ENCODE peak calls at places on chromosomes 7 and 10, in eight cellular contexts. J is SK-N-SH, B is sigmoid colon, Q is transverse colon, Y is stomach, I is breast epithelium, K is GM12878, W is HL-60. C is an unnamed sample.

GRCh38 chr10:87092861-87093460 is 1.7 kb downstream of the GLUD1 start:
- DNase-seq in J (no peak), I (no peak), K (peak), W (peak), Y (no peak), Q (peak), B (no peak), C (peak)

GRCh38 chr7:143292873-143293272 is 4.7 kb downstream of the CASP2 start:
- DNase-seq in Q (no peak), I (no peak), J (no peak), B (no peak), W (no peak), K (no peak), Y (no peak), C (no peak)

GRCh38 chr10:108411181-108411580 is 1246.7 kb upstream of the SORCS1 start:
- DNase-seq in Q (no peak), K (no peak), B (no peak), I (no peak), J (no peak), W (peak), Y (no peak), C (no peak)

GRCh38 chr10:32419615-32420014 is 26.3 kb upstream of the CCDC7 start:
- DNase-seq in Q (no peak), B (no peak), J (no peak), K (no peak), W (no peak), Y (no peak), I (no peak), C (no peak)

GRCh38 chr7:151520419-151521229 is 929 bp upstream of the RHEB start:
- DNase-seq in Y (peak), J (peak), Q (peak), K (no peak), W (no peak), I (peak), B (peak), C (no peak)

GRCh38 chr7:134671670-134672069 is 25.0 kb downstream of the BPGM start:
- DNase-seq in Q (no peak), K (no peak), W (no peak), J (no peak), I (no peak), B (no peak), Y (no peak), C (no peak)

GRCh38 chr7:16200591-16200990 is 220.7 kb downstream of the CRPPA start:
- DNase-seq in B (no peak), K (no peak), W (no peak), I (no peak), J (no peak), Q (no peak), Y (no peak), C (no peak)

GRCh38 chr10:17238445-17239275 is 10.6 kb downstream of the VIM start:
- DNase-seq in W (no peak), I (no peak), Q (no peak), J (no peak), K (no peak), Y (no peak), B (no peak), C (peak)

GRCh38 chr7:116284390-116284789 is 74.1 kb downstream of the TES start:
- DNase-seq in B (no peak), W (no peak), K (no peak), I (no peak), Q (no peak), Y (no peak), J (no peak), C (no peak)

GRCh38 chr7:45446195-45446944 is 127.8 kb upstream of the ADCY1 start:
- DNase-seq in I (no peak), Y (no peak), W (no peak), B (no peak), Q (no peak), K (peak), J (no peak), C (no peak)

GRCh38 chr10:3282341-3282740 is 109.8 kb upstream of the PITRM1 start:
- DNase-seq in Q (no peak), K (no peak), I (no peak), J (no peak), W (no peak), Y (no peak), B (no peak), C (peak)

GRCh38 chr10:86334515-86335085 is 32.0 kb downstream of the GRID1 start:
- DNase-seq in I (no peak), Q (no peak), B (peak), J (no peak), W (no peak), Y (no peak), K (no peak), C (no peak)

GRCh38 chr7:641269-641671 is 85.2 kb upstream of the DNAAF5 start:
- DNase-seq in B (no peak), Q (no peak), K (no peak), Y (no peak), W (no peak), J (no peak), I (no peak), C (no peak)

GRCh38 chr10:980468-980867 is 7.8 kb upstream of the GTPBP4 start:
- DNase-seq in J (no peak), K (no peak), I (no peak), B (no peak), Q (no peak), Y (no peak), W (no peak), C (no peak)

GRCh38 chr10:84196941-84197340 is 2.6 kb downstream of the CDHR1 start:
- DNase-seq in Q (peak), I (no peak), B (peak), Y (no peak), J (no peak), K (no peak), W (no peak), C (no peak)

GRCh38 chr7:138890782-138891445 is 90.3 kb downstream of the KIAA1549 start:
- DNase-seq in B (no peak), I (peak), J (peak), Y (no peak), Q (no peak), W (no peak), K (no peak), C (no peak)

GRCh38 chr7:142954680-142955268 is 7.4 kb downstream of the KEL start:
- DNase-seq in I (no peak), W (peak), Q (no peak), B (no peak), Y (no peak), J (no peak), K (no peak), C (no peak)

DNA sequence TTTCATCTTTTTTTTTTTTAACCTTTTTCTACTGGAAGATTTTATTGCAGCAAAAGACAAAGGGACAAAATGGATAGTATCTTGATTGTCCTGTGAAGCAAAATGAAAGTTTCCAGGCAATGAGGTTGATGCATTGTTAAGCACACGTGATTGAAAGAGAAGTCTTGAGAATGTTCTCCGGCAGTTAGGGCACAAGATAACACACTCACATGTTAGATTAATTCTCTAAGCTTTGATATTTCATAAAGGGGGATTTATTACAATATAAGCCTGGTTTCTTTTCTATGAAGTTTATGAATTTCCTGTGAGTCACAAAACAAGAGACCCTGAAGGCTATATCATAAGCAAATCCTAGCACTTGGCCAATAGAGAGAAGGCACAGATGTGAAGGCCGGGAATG is 93.4 kb upstream of the ARMC3 start:
- DNase-seq in B (no peak), W (no peak), I (no peak), J (no peak), Q (no peak), K (no peak), Y (no peak), C (no peak)
- TF ChIP-seq CTCF in B (no peak), W (no peak), I (no peak), J (no peak), Q (no peak), K (no peak), Y (no peak), C (no peak)

GRCh38 chr10:23081156-23081833 is 14.1 kb upstream of the MSRB2 start:
- DNase-seq in B (peak), Q (no peak), I (no peak), J (peak), K (no peak), Y (no peak), W (no peak), C (no peak)

GRCh38 chr10:23078114-23078513 is 17.3 kb upstream of the MSRB2 start:
- DNase-seq in K (no peak), I (no peak), J (no peak), Q (no peak), B (no peak), Y (no peak), W (no peak), C (no peak)

GRCh38 chr10:23081891-23082290 is 13.5 kb upstream of the MSRB2 start:
- DNase-seq in I (no peak), B (no peak), W (no peak), J (no peak), K (no peak), Q (no peak), Y (no peak), C (peak)

GRCh38 chr10:23079700-23080099 is 15.7 kb upstream of the MSRB2 start:
- DNase-seq in J (no peak), K (no peak), Q (no peak), W (no peak), Y (no peak), I (no peak), B (no peak), C (no peak)

DNA sequence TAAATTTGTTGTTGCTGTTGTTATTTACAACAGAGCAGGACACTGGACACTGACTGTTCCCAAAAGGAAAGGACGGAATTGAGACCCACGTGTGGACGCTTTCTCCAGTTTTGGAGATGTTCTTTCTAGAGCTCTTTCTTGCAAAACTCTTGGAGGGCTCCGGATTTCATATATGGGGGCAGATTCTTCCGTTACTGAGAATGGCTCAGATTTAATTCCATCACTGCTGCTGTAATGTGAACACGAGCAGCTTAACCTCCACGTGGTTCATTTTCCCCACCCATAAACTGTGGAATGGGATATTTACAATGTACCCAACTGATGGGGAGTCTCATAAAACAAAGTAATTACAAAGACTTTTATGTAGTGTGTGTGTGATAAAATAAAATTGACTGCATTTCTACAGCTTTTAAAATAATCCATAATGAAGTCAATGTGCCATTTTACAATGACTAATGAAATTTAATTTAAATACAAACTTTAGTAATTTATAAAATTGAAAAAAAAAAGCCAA is 15.1 kb upstream of the MSRB2 start:
- DNase-seq in Y (no peak), B (no peak), J (no peak), Q (no peak), W (no peak), I (no peak), K (no peak), C (no peak)
- H3K27ac ChIP-seq in Y (no peak), B (peak), J (no peak), Q (no peak), W (no peak), I (no peak), K (no peak), C (no peak)

GRCh38 chr10:69908071-69908470 is 106.4 kb downstream of the COL13A1 start:
- DNase-seq in J (no peak), I (no peak), Y (no peak), Q (no peak), B (no peak), K (no peak), W (no peak), C (no peak)
- TF ChIP-seq POLR2AphosphoS5 in J (no peak), I (no peak), Y (no peak), Q (no peak), B (no peak), K (no peak), W (no peak), C (no peak)

GRCh38 chr10:89369142-89370105 is 8.4 kb upstream of the IFIT1B start:
- DNase-seq in Q (no peak), J (peak), Y (no peak), K (no peak), B (no peak), I (no peak), W (no peak), C (peak)
- TF ChIP-seq CTCF in Q (peak), J (peak), Y (peak), K (peak), B (no peak), I (no peak), W (peak), C (peak)

C was measured in endothelial cell of umbilical vein.